ENCODE peak calls at places on chromosomes 1 and 21, in eight cellular contexts. One of them, this sample, is unnamed.

GRCh38 chr1:199310701-199311100 is 671.9 kb downstream of the PTPRC start:
- DNase-seq in NCI-H748 treated with DMSO at 0.1 percent for 48 hours: no peak
- DNase-seq in upper lobe of right lung: no peak
- DNase-seq in stimulated activated CD8-positive, alpha-beta memory T cell treated with anti-CD3 and anti-CD28 coated beads, Interleukin-7, amount 100 ng/mL, for 24 hours: no peak
- DNase-seq in foreskin fibroblast: no peak
- DNase-seq in activated CD4-positive, CD25-positive, alpha-beta regulatory T cell: no peak
- DNase-seq in pancreas: no peak
- DNase-seq in WERI-Rb-1: no peak
- DNase-seq in this sample: no peak

GRCh38 chr21:37139154-37139553 is 66.1 kb downstream of the TTC3 start:
- DNase-seq in NCI-H748 treated with DMSO at 0.1 percent for 48 hours: no peak
- DNase-seq in upper lobe of right lung: no peak
- DNase-seq in stimulated activated CD8-positive, alpha-beta memory T cell treated with anti-CD3 and anti-CD28 coated beads, Interleukin-7, amount 100 ng/mL, for 24 hours: no peak
- DNase-seq in foreskin fibroblast: no peak
- DNase-seq in activated CD4-positive, CD25-positive, alpha-beta regulatory T cell: no peak
- DNase-seq in pancreas: no peak
- DNase-seq in WERI-Rb-1: no peak
- DNase-seq in this sample: no peak

GRCh38 chr21:34878940-34879339 is 170.2 kb downstream of the RUNX1 start:
- DNase-seq in NCI-H748 treated with DMSO at 0.1 percent for 48 hours: no peak
- DNase-seq in upper lobe of right lung: no peak
- DNase-seq in stimulated activated CD8-positive, alpha-beta memory T cell treated with anti-CD3 and anti-CD28 coated beads, Interleukin-7, amount 100 ng/mL, for 24 hours: no peak
- DNase-seq in foreskin fibroblast: peak; percentile 10
- DNase-seq in activated CD4-positive, CD25-positive, alpha-beta regulatory T cell: no peak
- DNase-seq in pancreas: no peak
- DNase-seq in WERI-Rb-1: no peak
- DNase-seq in this sample: no peak

GRCh38 chr1:160752926-160753325 is 13.9 kb downstream of the SLAMF7 start:
- DNase-seq in NCI-H748 treated with DMSO at 0.1 percent for 48 hours: no peak
- DNase-seq in upper lobe of right lung: no peak
- DNase-seq in stimulated activated CD8-positive, alpha-beta memory T cell treated with anti-CD3 and anti-CD28 coated beads, Interleukin-7, amount 100 ng/mL, for 24 hours: no peak
- DNase-seq in foreskin fibroblast: no peak
- DNase-seq in activated CD4-positive, CD25-positive, alpha-beta regulatory T cell: no peak
- DNase-seq in pancreas: no peak
- DNase-seq in WERI-Rb-1: no peak
- DNase-seq in this sample: no peak

GRCh38 chr1:213657879-213658278 is 329.9 kb upstream of the PROX1 start:
- DNase-seq in NCI-H748 treated with DMSO at 0.1 percent for 48 hours: no peak
- DNase-seq in upper lobe of right lung: no peak
- DNase-seq in stimulated activated CD8-positive, alpha-beta memory T cell treated with anti-CD3 and anti-CD28 coated beads, Interleukin-7, amount 100 ng/mL, for 24 hours: no peak
- DNase-seq in foreskin fibroblast: no peak
- DNase-seq in activated CD4-positive, CD25-positive, alpha-beta regulatory T cell: no peak
- DNase-seq in pancreas: no peak
- DNase-seq in WERI-Rb-1: no peak
- DNase-seq in this sample: no peak

GRCh38 chr1:43309626-43310025 is 8.8 kb downstream of the TIE1 start:
- DNase-seq in NCI-H748 treated with DMSO at 0.1 percent for 48 hours: no peak
- DNase-seq in upper lobe of right lung: peak; percentile 38
- DNase-seq in stimulated activated CD8-positive, alpha-beta memory T cell treated with anti-CD3 and anti-CD28 coated beads, Interleukin-7, amount 100 ng/mL, for 24 hours: no peak
- DNase-seq in foreskin fibroblast: peak; percentile 37
- DNase-seq in activated CD4-positive, CD25-positive, alpha-beta regulatory T cell: no peak
- DNase-seq in pancreas: no peak
- DNase-seq in WERI-Rb-1: no peak
- DNase-seq in this sample: no peak

GRCh38 chr1:232922475-232922874 is 27.9 kb upstream of the NTPCR start:
- DNase-seq in NCI-H748 treated with DMSO at 0.1 percent for 48 hours: no peak
- DNase-seq in upper lobe of right lung: no peak
- DNase-seq in stimulated activated CD8-positive, alpha-beta memory T cell treated with anti-CD3 and anti-CD28 coated beads, Interleukin-7, amount 100 ng/mL, for 24 hours: no peak
- DNase-seq in foreskin fibroblast: peak; percentile 13
- DNase-seq in activated CD4-positive, CD25-positive, alpha-beta regulatory T cell: no peak
- DNase-seq in pancreas: no peak
- DNase-seq in WERI-Rb-1: no peak
- DNase-seq in this sample: no peak

GRCh38 chr21:16879479-16879878 is 633.4 kb upstream of the CXADR start:
- DNase-seq in NCI-H748 treated with DMSO at 0.1 percent for 48 hours: no peak
- DNase-seq in upper lobe of right lung: no peak
- DNase-seq in stimulated activated CD8-positive, alpha-beta memory T cell treated with anti-CD3 and anti-CD28 coated beads, Interleukin-7, amount 100 ng/mL, for 24 hours: no peak
- DNase-seq in foreskin fibroblast: no peak
- DNase-seq in activated CD4-positive, CD25-positive, alpha-beta regulatory T cell: no peak
- DNase-seq in pancreas: no peak
- DNase-seq in WERI-Rb-1: no peak
- DNase-seq in this sample: no peak

GRCh38 chr1:156119503-156120209 is 5.1 kb downstream of the LMNA start:
- DNase-seq in NCI-H748 treated with DMSO at 0.1 percent for 48 hours: no peak
- DNase-seq in upper lobe of right lung: no peak
- DNase-seq in stimulated activated CD8-positive, alpha-beta memory T cell treated with anti-CD3 and anti-CD28 coated beads, Interleukin-7, amount 100 ng/mL, for 24 hours: no peak
- DNase-seq in foreskin fibroblast: peak; percentile 89
- DNase-seq in activated CD4-positive, CD25-positive, alpha-beta regulatory T cell: no peak
- DNase-seq in pancreas: no peak
- DNase-seq in WERI-Rb-1: peak; percentile 72
- DNase-seq in this sample: peak; percentile 34

GRCh38 chr1:220879509-220880366 is 495 bp downstream of the HLX start:
- DNase-seq in NCI-H748 treated with DMSO at 0.1 percent for 48 hours: no peak
- DNase-seq in upper lobe of right lung: peak; percentile 81
- DNase-seq in stimulated activated CD8-positive, alpha-beta memory T cell treated with anti-CD3 and anti-CD28 coated beads, Interleukin-7, amount 100 ng/mL, for 24 hours: no peak
- DNase-seq in foreskin fibroblast: peak; percentile 80
- DNase-seq in activated CD4-positive, CD25-positive, alpha-beta regulatory T cell: no peak
- DNase-seq in pancreas: peak; percentile 74
- DNase-seq in WERI-Rb-1: peak; percentile 65
- DNase-seq in this sample: no peak

GRCh38 chr1:53145942-53146708 is 3.7 kb upstream of the SLC1A7 start:
- DNase-seq in NCI-H748 treated with DMSO at 0.1 percent for 48 hours: no peak
- DNase-seq in upper lobe of right lung: peak; percentile 75
- DNase-seq in stimulated activated CD8-positive, alpha-beta memory T cell treated with anti-CD3 and anti-CD28 coated beads, Interleukin-7, amount 100 ng/mL, for 24 hours: no peak
- DNase-seq in foreskin fibroblast: peak; percentile 99
- DNase-seq in activated CD4-positive, CD25-positive, alpha-beta regulatory T cell: no peak
- DNase-seq in pancreas: peak; percentile 91
- DNase-seq in WERI-Rb-1: peak; percentile 92
- DNase-seq in this sample: no peak

GRCh38 chr1:8989061-8989460 is 37.2 kb downstream of the SLC2A7 start:
- DNase-seq in NCI-H748 treated with DMSO at 0.1 percent for 48 hours: no peak
- DNase-seq in upper lobe of right lung: no peak
- DNase-seq in stimulated activated CD8-positive, alpha-beta memory T cell treated with anti-CD3 and anti-CD28 coated beads, Interleukin-7, amount 100 ng/mL, for 24 hours: no peak
- DNase-seq in foreskin fibroblast: no peak
- DNase-seq in activated CD4-positive, CD25-positive, alpha-beta regulatory T cell: no peak
- DNase-seq in pancreas: no peak
- DNase-seq in WERI-Rb-1: no peak
- DNase-seq in this sample: no peak

GRCh38 chr1:19448491-19449439 is 36.6 kb downstream of the CAPZB start:
- DNase-seq in NCI-H748 treated with DMSO at 0.1 percent for 48 hours: no peak
- DNase-seq in upper lobe of right lung: no peak
- DNase-seq in stimulated activated CD8-positive, alpha-beta memory T cell treated with anti-CD3 and anti-CD28 coated beads, Interleukin-7, amount 100 ng/mL, for 24 hours: no peak
- DNase-seq in foreskin fibroblast: peak; percentile 99
- DNase-seq in activated CD4-positive, CD25-positive, alpha-beta regulatory T cell: no peak
- DNase-seq in pancreas: no peak
- DNase-seq in WERI-Rb-1: no peak
- DNase-seq in this sample: no peak

GRCh38 chr21:44958471-44959191 is 18.8 kb downstream of the SLX9 start:
- DNase-seq in NCI-H748 treated with DMSO at 0.1 percent for 48 hours: no peak
- DNase-seq in upper lobe of right lung: no peak
- DNase-seq in stimulated activated CD8-positive, alpha-beta memory T cell treated with anti-CD3 and anti-CD28 coated beads, Interleukin-7, amount 100 ng/mL, for 24 hours: no peak
- DNase-seq in foreskin fibroblast: peak; percentile 25
- DNase-seq in activated CD4-positive, CD25-positive, alpha-beta regulatory T cell: no peak
- DNase-seq in pancreas: peak; percentile 57
- DNase-seq in WERI-Rb-1: peak; percentile 85
- DNase-seq in this sample: no peak